ENCODE peak calls at places on chromosomes 11 and 22, in four cellular contexts. A is ovary, H is tibial nerve, C is endothelial cell of umbilical vein. X is an unnamed sample. For H3K4me1, the result is how much of the 10 kb centered on the place peaks cover.

GRCh38 chr11:4991066-4991465 is 3.6 kb upstream of the OR51L1 start:
- DNase-seq in H (no peak), A (no peak), C (no peak), X (no peak)

GRCh38 chr11:123547180-123547579 is 107.2 kb downstream of the SCN3B start:
- DNase-seq in C (no peak), A (no peak), H (no peak), X (no peak)

GRCh38 chr11:18727499-18728236 is 1.7 kb upstream of the IGSF22 start:
- DNase-seq in A (peak), C (peak), H (peak), X (peak)

GRCh38 chr11:69878927-69879733 is 59.9 kb upstream of the FGF3 start:
- DNase-seq in A (no peak), C (no peak), H (no peak), X (peak)

GRCh38 chr11:120577624-120578363 is 66.2 kb downstream of the GRIK4 start:
- DNase-seq in C (no peak), H (no peak), A (no peak), X (no peak)

GRCh38 chr11:46254135-46254491 is 23.3 kb upstream of the CREB3L1 start:
- DNase-seq in H (no peak), C (no peak), A (no peak), X (peak)

GRCh38 chr22:31945971-31946680 is 1.8 kb downstream of the YWHAH start:
- DNase-seq in A (no peak), C (peak), H (no peak), X (no peak)

GRCh38 chr11:126696976-126697375 is 303.6 kb downstream of the KIRREL3 start:
- DNase-seq in H (no peak), C (no peak), A (no peak), X (no peak)

GRCh38 chr22:32764330-32765116 is 37.0 kb upstream of the TIMP3 start:
- DNase-seq in H (peak), A (no peak), C (no peak), X (peak)

DNA sequence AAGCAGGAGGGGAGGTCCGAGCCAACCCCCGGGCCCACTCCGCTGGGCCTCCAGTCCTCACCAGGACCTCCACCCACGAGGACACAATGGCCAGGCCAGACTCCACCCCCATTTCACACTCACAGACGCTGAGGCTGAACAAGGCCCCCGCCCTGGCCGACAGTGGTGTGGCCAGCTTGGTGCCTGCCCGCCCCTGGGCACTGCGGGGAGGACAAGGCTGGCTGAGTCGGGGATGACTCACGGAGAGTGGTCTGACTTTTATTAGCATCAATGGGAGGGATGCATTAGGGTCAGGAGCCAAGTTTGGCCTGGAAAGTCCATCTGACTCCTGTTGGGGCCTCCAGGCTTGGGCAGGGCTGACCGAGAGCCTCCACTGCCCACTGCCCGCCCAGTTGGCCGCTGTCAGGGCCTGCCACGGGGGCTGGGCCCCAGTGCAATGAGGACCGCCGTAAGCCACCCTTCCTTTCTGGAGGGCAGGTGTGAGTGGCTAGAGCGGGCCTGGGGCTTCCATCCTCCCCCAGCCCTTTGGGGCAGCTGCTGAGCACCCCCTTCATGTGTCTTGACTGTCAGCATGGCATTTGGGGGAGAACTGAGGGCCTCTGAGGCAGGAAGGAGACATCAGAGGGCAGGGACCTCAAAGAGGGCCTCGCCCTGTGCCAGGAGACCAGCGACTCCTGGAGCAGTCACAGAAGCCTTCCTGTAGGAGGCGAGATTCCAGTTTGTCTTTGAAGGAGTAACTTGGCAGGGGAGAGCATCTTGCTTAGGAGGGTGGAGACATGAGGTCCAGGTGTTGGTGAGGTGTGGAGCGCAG is 10.6 kb downstream of the TSPAN32 start:
- DNase-seq in C (no peak), A (no peak), H (no peak), X (no peak)
- H3K4me1 ChIP-seq in C (under half), A (under half), H (under half), X (under half)

GRCh38 chr11:34132261-34132965 is 27.0 kb downstream of the NAT10 start:
- DNase-seq in A (no peak), C (no peak), H (no peak), X (no peak)
- H3K4me3 ChIP-seq in A (no peak), C (no peak), H (no peak), X (no peak)

GRCh38 chr22:49770454-49771265 is 57.0 kb downstream of the BRD1 start:
- DNase-seq in H (no peak), A (no peak), C (no peak), X (no peak)
- TF ChIP-seq POLR2A in H (no peak), A (no peak), C (no peak), X (no peak)

GRCh38 chr11:75467311-75467710 is 34.3 kb upstream of the KLHL35 start:
- DNase-seq in A (no peak), H (no peak), C (no peak), X (no peak)
- H3K4me1 ChIP-seq in A (under half), H (under half), C (half or more), X (under half)

X was measured in transverse colon.